ENCODE peak calls at places on chromosomes 2 and 18, in five cellular contexts. M is H1, C is HepG2, E is HCT116, X is K562. A is an unnamed sample.

GRCh38 chr2:238169708-238170251 is 11.0 kb downstream of the ERFE start:
- DNase-seq in M (no peak), C (no peak), E (no peak), X (no peak), A (no peak)

GRCh38 chr2:189178007-189178406 is 1.6 kb downstream of the COL5A2 start:
- DNase-seq in M (no peak), C (no peak), E (no peak), X (no peak), A (no peak)

GRCh38 chr2:171158790-171159325 is 1.8 kb downstream of the TLK1 start:
- DNase-seq in M (no peak), C (no peak), E (no peak), X (no peak), A (peak; percentile 26)

GRCh38 chr2:120094795-120095194 is 81.9 kb downstream of the EPB41L5 start:
- DNase-seq in M (no peak), C (no peak), E (no peak), X (no peak), A (no peak)

GRCh38 chr2:166882851-166883250 is 5.4 kb upstream of the XIRP2 start:
- DNase-seq in M (no peak), C (no peak), E (no peak), X (no peak), A (no peak)

GRCh38 chr2:145760781-145761649 is 1241.1 kb upstream of the ZEB2 start:
- DNase-seq in M (no peak), C (peak; percentile 96), E (no peak), X (no peak), A (no peak)

GRCh38 chr2:74513605-74514367 is 464 bp upstream of the TLX2 start:
- DNase-seq in M (no peak), C (no peak), E (no peak), X (no peak), A (no peak)

GRCh38 chr2:24287171-24287570 is 73.2 kb downstream of the ITSN2 start:
- DNase-seq in M (no peak), C (no peak), E (no peak), X (no peak), A (no peak)

GRCh38 chr2:102782916-102783315 is 21.1 kb downstream of the TMEM182 start:
- DNase-seq in M (no peak), C (no peak), E (no peak), X (no peak), A (no peak)

GRCh38 chr2:191746809-191747208 is 68.9 kb downstream of the NABP1 start:
- DNase-seq in M (no peak), C (no peak), E (no peak), X (no peak), A (no peak)

GRCh38 chr2:195319548-195320415 is 337.2 kb upstream of the SLC39A10 start:
- DNase-seq in M (no peak), C (no peak), E (no peak), X (no peak), A (no peak)

GRCh38 chr2:162029287-162029901 is 44.6 kb downstream of the DPP4 start:
- DNase-seq in M (no peak), C (peak; percentile 43), E (peak; percentile 35), X (no peak), A (no peak)

GRCh38 chr18:26227051-26227672 is 917 bp downstream of the TAF4B start:
- DNase-seq in M (no peak), C (no peak), E (no peak), X (peak; percentile 53), A (no peak)

GRCh38 chr2:238320648-238321281 is 447 bp downstream of the TRAF3IP1 start:
- DNase-seq in M (no peak), C (no peak), E (no peak), X (peak; percentile 9), A (no peak)

GRCh38 chr18:15005313-15006130 is 257.6 kb downstream of the ANKRD30B start:
- DNase-seq in M (no peak), C (no peak), E (no peak), X (no peak), A (no peak)

GRCh38 chr2:11142987-11143386 is 12.3 kb upstream of the SLC66A3 start:
- DNase-seq in M (no peak), C (no peak), E (no peak), X (no peak), A (no peak)

GRCh38 chr2:96251721-96252292 is 14.0 kb downstream of the TMEM127 start:
- DNase-seq in M (no peak), C (peak; percentile 84), E (peak; percentile 61), X (peak; percentile 48), A (peak; percentile 23)

GRCh38 chr2:219501849-219502248 is 3.2 kb downstream of the GMPPA start:
- DNase-seq in M (no peak), C (no peak), E (no peak), X (no peak), A (no peak)

GRCh38 chr2:234596696-234597575 is 100.1 kb upstream of the ARL4C start:
- DNase-seq in M (peak; percentile 13), C (no peak), E (no peak), X (no peak), A (no peak)

GRCh38 chr18:51391731-51392130 is 194.2 kb upstream of the MEX3C start:
- DNase-seq in M (no peak), C (no peak), E (no peak), X (no peak), A (no peak)

GRCh38 chr2:152466925-152467676 is 132.1 kb downstream of the FMNL2 start:
- DNase-seq in M (no peak), C (no peak), E (no peak), X (no peak), A (peak; percentile 59)

GRCh38 chr2:152471499-152471898 is 136.5 kb downstream of the FMNL2 start:
- DNase-seq in M (no peak), C (no peak), E (no peak), X (no peak), A (no peak)

GRCh38 chr2:152467677-152468406 is 132.9 kb downstream of the FMNL2 start:
- DNase-seq in M (no peak), C (no peak), E (no peak), X (no peak), A (no peak)

GRCh38 chr2:152471013-152471412 is 136.0 kb downstream of the FMNL2 start:
- DNase-seq in M (no peak), C (peak; percentile 46), E (no peak), X (no peak), A (no peak)

GRCh38 chr2:152468832-152469692 is 134.1 kb downstream of the FMNL2 start:
- DNase-seq in M (no peak), C (no peak), E (no peak), X (no peak), A (no peak)
- TF ChIP-seq JUND in M (no peak), C (no peak), E (no peak), X (no peak), A (no peak)

GRCh38 chr2:31256611-31257382 is 22.8 kb downstream of the EHD3 start:
- DNase-seq in M (no peak), C (no peak), E (no peak), X (no peak), A (no peak)
- TF ChIP-seq JUND in M (no peak), C (no peak), E (no peak), X (no peak), A (no peak)

DNA sequence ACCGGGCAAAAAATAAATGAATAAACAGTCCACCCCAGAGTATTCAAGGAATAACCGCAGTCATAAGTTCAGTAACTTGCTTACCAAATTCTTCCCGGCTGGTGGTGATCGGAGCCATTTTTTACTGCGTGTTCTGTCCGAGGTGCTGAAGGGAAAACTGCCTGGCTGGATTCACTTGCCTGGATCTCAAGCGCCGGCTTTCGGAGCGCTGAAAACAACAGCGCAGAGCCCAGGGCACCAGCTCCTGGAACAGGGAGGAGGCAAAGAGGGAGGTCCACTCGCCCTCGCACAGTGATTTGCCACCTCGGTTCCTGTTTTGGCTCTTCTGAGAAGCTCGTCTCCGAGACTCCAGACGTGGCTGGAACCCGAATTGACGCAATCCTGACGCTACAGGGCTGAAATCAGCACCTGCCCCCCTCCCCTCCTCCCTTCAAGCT is at the start of gene SYT4:
- DNase-seq in M (peak; percentile 66), C (peak; percentile 8), E (no peak), X (peak; percentile 0), A (peak; percentile 31)
- TF ChIP-seq JUND in M (no peak), C (no peak), E (no peak), X (no peak), A (no peak)

GRCh38 chr2:160139350-160139749 is 60.7 kb downstream of the ITGB6 start:
- DNase-seq in M (no peak), C (no peak), E (no peak), X (no peak), A (no peak)

GRCh38 chr2:160141419-160141818 is 58.7 kb downstream of the ITGB6 start:
- DNase-seq in M (no peak), C (no peak), E (no peak), X (no peak), A (no peak)

GRCh38 chr2:160141944-160142343 is 58.1 kb downstream of the ITGB6 start:
- DNase-seq in M (no peak), C (no peak), E (no peak), X (no peak), A (peak; percentile 5)

GRCh38 chr2:160140001-160140400 is 60.1 kb downstream of the ITGB6 start:
- DNase-seq in M (no peak), C (no peak), E (no peak), X (no peak), A (no peak)

DNA sequence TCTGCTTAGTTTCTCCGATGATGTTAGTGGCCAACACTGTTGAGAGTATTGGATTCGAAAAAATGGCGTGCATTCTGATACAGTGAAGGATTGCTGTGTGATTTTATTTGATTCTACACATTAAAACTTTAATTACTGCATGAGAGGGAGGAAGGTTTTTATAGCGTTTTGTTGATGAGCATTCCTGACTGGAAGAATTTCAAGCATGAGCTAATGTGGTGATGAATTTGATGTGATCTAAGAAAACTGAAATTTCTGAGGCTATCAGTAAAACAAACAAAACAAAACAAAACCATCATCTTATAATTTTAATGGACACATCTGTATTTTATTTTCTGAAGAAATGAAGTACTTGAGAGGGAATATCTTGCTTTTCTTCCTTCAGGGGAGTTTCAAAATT is 59.6 kb downstream of the ITGB6 start:
- DNase-seq in M (no peak), C (no peak), E (no peak), X (no peak), A (no peak)
- TF ChIP-seq JUND in M (no peak), C (no peak), E (no peak), X (no peak), A (no peak)

GRCh38 chr2:48944961-48945360 is 189.4 kb upstream of the LHCGR start:
- DNase-seq in M (no peak), C (no peak), E (no peak), X (no peak), A (no peak)

GRCh38 chr2:48941908-48942307 is 186.4 kb upstream of the LHCGR start:
- DNase-seq in M (no peak), C (no peak), E (no peak), X (no peak), A (no peak)

GRCh38 chr2:48934807-48935206 is 179.3 kb upstream of the LHCGR start:
- DNase-seq in M (no peak), C (no peak), E (no peak), X (no peak), A (no peak)

GRCh38 chr2:48943436-48943835 is 187.9 kb upstream of the LHCGR start:
- DNase-seq in M (no peak), C (no peak), E (no peak), X (no peak), A (no peak)

GRCh38 chr2:48940606-48941005 is 185.1 kb upstream of the LHCGR start:
- DNase-seq in M (no peak), C (no peak), E (no peak), X (no peak), A (no peak)
- TF ChIP-seq JUND in M (no peak), C (no peak), E (no peak), X (no peak), A (no peak)